ENCODE peak calls at places on chromosomes 3 and 15, in ten cellular contexts. One of them, this sample, is unnamed.

GRCh38 chr15:57509121-57509520 is 82.6 kb upstream of the MYZAP start:
- DNase-seq in ELR: no peak
- DNase-seq in HS-5: no peak
- DNase-seq in endothelial cell: no peak
- DNase-seq in M059J: no peak
- DNase-seq in HepG2: no peak
- DNase-seq in nephron progenitor cell: peak; percentile 77
- DNase-seq in aorta: no peak
- DNase-seq in breast epithelium: no peak
- DNase-seq in Panc1: no peak
- DNase-seq in this sample: peak; percentile 85

GRCh38 chr15:65028338-65028737 is 1.1 kb downstream of the MTFMT start:
- DNase-seq in Panc1: no peak
- DNase-seq in breast epithelium: no peak
- DNase-seq in HepG2: no peak
- DNase-seq in aorta: no peak
- DNase-seq in ELR: no peak
- DNase-seq in nephron progenitor cell: no peak
- DNase-seq in HS-5: no peak
- DNase-seq in M059J: no peak
- DNase-seq in endothelial cell: no peak
- DNase-seq in this sample: no peak

GRCh38 chr15:33135355-33135781 is 59.1 kb downstream of the FMN1 start:
- DNase-seq in breast epithelium: no peak
- DNase-seq in Panc1: no peak
- DNase-seq in HS-5: no peak
- DNase-seq in endothelial cell: no peak
- DNase-seq in ELR: no peak
- DNase-seq in HepG2: no peak
- DNase-seq in aorta: no peak
- DNase-seq in nephron progenitor cell: no peak
- DNase-seq in M059J: no peak
- DNase-seq in this sample: no peak

GRCh38 chr3:125087768-125088391 is 32.1 kb upstream of the HEG1 start:
- DNase-seq in Panc1: no peak
- DNase-seq in aorta: no peak
- DNase-seq in breast epithelium: no peak
- DNase-seq in HepG2: no peak
- DNase-seq in endothelial cell: no peak
- DNase-seq in M059J: peak; percentile 98
- DNase-seq in HS-5: no peak
- DNase-seq in ELR: peak; percentile 83
- DNase-seq in nephron progenitor cell: no peak
- DNase-seq in this sample: peak; percentile 81

GRCh38 chr3:110583373-110583935 is 488.2 kb upstream of the NECTIN3 start:
- DNase-seq in HepG2: peak; percentile 2
- DNase-seq in aorta: no peak
- DNase-seq in HS-5: no peak
- DNase-seq in breast epithelium: no peak
- DNase-seq in Panc1: no peak
- DNase-seq in nephron progenitor cell: no peak
- DNase-seq in endothelial cell: no peak
- DNase-seq in M059J: peak; percentile 50
- DNase-seq in ELR: peak; percentile 62
- DNase-seq in this sample: peak; percentile 78

GRCh38 chr15:41577863-41578735 is 19.1 kb downstream of the TYRO3 start:
- DNase-seq in breast epithelium: no peak
- DNase-seq in M059J: peak; percentile 50
- DNase-seq in aorta: no peak
- DNase-seq in endothelial cell: no peak
- DNase-seq in Panc1: no peak
- DNase-seq in nephron progenitor cell: no peak
- DNase-seq in HepG2: no peak
- DNase-seq in HS-5: no peak
- DNase-seq in ELR: no peak
- DNase-seq in this sample: no peak

GRCh38 chr3:85077018-85077417 is 118.2 kb downstream of the CADM2 start:
- DNase-seq in aorta: no peak
- DNase-seq in M059J: no peak
- DNase-seq in breast epithelium: no peak
- DNase-seq in HS-5: no peak
- DNase-seq in ELR: no peak
- DNase-seq in HepG2: no peak
- DNase-seq in endothelial cell: no peak
- DNase-seq in Panc1: no peak
- DNase-seq in nephron progenitor cell: no peak
- DNase-seq in this sample: no peak

GRCh38 chr3:197511130-197511529 is 44.6 kb downstream of the BDH1 start:
- DNase-seq in endothelial cell: no peak
- DNase-seq in breast epithelium: no peak
- DNase-seq in HepG2: no peak
- DNase-seq in M059J: peak; percentile 87
- DNase-seq in Panc1: no peak
- DNase-seq in HS-5: no peak
- DNase-seq in aorta: no peak
- DNase-seq in nephron progenitor cell: no peak
- DNase-seq in ELR: peak; percentile 77
- DNase-seq in this sample: peak; percentile 79

GRCh38 chr15:73882761-73883419 is 9.5 kb downstream of the TBC1D21 start:
- DNase-seq in aorta: no peak
- DNase-seq in Panc1: no peak
- DNase-seq in breast epithelium: no peak
- DNase-seq in HepG2: no peak
- DNase-seq in M059J: no peak
- DNase-seq in endothelial cell: no peak
- DNase-seq in nephron progenitor cell: no peak
- DNase-seq in HS-5: no peak
- DNase-seq in ELR: peak; percentile 14
- DNase-seq in this sample: no peak

GRCh38 chr15:82986442-82986780 is 401 bp downstream of the RAMAC start:
- DNase-seq in M059J: no peak
- DNase-seq in endothelial cell: no peak
- DNase-seq in HS-5: no peak
- DNase-seq in Panc1: no peak
- DNase-seq in aorta: no peak
- DNase-seq in HepG2: no peak
- DNase-seq in breast epithelium: no peak
- DNase-seq in nephron progenitor cell: no peak
- DNase-seq in ELR: no peak
- DNase-seq in this sample: no peak

GRCh38 chr3:168559012-168559411 is 463.3 kb upstream of the GOLIM4 start:
- DNase-seq in breast epithelium: no peak
- DNase-seq in ELR: no peak
- DNase-seq in Panc1: no peak
- DNase-seq in aorta: no peak
- DNase-seq in HepG2: no peak
- DNase-seq in endothelial cell: no peak
- DNase-seq in HS-5: no peak
- DNase-seq in nephron progenitor cell: no peak
- DNase-seq in M059J: no peak
- DNase-seq in this sample: no peak

GRCh38 chr3:64501298-64501906 is 186.4 kb downstream of the ADAMTS9 start:
- DNase-seq in ELR: no peak
- DNase-seq in HS-5: no peak
- DNase-seq in aorta: no peak
- DNase-seq in endothelial cell: no peak
- DNase-seq in M059J: peak; percentile 39
- DNase-seq in breast epithelium: no peak
- DNase-seq in Panc1: no peak
- DNase-seq in HepG2: peak; percentile 97
- DNase-seq in nephron progenitor cell: no peak
- DNase-seq in this sample: no peak

GRCh38 chr3:33173103-33173502 is 45.5 kb downstream of the SUSD5 start:
- DNase-seq in HS-5: no peak
- DNase-seq in ELR: no peak
- DNase-seq in aorta: no peak
- DNase-seq in HepG2: no peak
- DNase-seq in breast epithelium: no peak
- DNase-seq in Panc1: no peak
- DNase-seq in nephron progenitor cell: no peak
- DNase-seq in endothelial cell: no peak
- DNase-seq in M059J: no peak
- DNase-seq in this sample: no peak

GRCh38 chr3:70992131-70992530 is 591.4 kb downstream of the FOXP1 start:
- DNase-seq in HepG2: no peak
- DNase-seq in ELR: no peak
- DNase-seq in breast epithelium: no peak
- DNase-seq in nephron progenitor cell: no peak
- DNase-seq in Panc1: no peak
- DNase-seq in endothelial cell: no peak
- DNase-seq in HS-5: no peak
- DNase-seq in M059J: no peak
- DNase-seq in aorta: no peak
- DNase-seq in this sample: no peak

GRCh38 chr3:38590521-38590920 is 59.0 kb downstream of the SCN5A start:
- DNase-seq in M059J: no peak
- DNase-seq in HepG2: no peak
- DNase-seq in ELR: no peak
- DNase-seq in HS-5: no peak
- DNase-seq in aorta: no peak
- DNase-seq in breast epithelium: no peak
- DNase-seq in Panc1: no peak
- DNase-seq in nephron progenitor cell: no peak
- DNase-seq in endothelial cell: no peak
- DNase-seq in this sample: no peak

GRCh38 chr3:58035512-58035867 is 27.3 kb downstream of the FLNB start:
- DNase-seq in Panc1: no peak
- DNase-seq in HepG2: no peak
- DNase-seq in breast epithelium: no peak
- DNase-seq in M059J: peak; percentile 62
- DNase-seq in HS-5: no peak
- DNase-seq in ELR: no peak
- DNase-seq in nephron progenitor cell: no peak
- DNase-seq in endothelial cell: no peak
- DNase-seq in aorta: no peak
- DNase-seq in this sample: no peak

GRCh38 chr3:29494305-29495036 is 213.6 kb downstream of the RBMS3 start:
- DNase-seq in ELR: no peak
- DNase-seq in breast epithelium: no peak
- DNase-seq in endothelial cell: no peak
- DNase-seq in nephron progenitor cell: no peak
- DNase-seq in HepG2: no peak
- DNase-seq in aorta: no peak
- DNase-seq in Panc1: no peak
- DNase-seq in M059J: no peak
- DNase-seq in HS-5: no peak
- DNase-seq in this sample: no peak

GRCh38 chr3:158672293-158673176 is at the start of gene LXN:
- DNase-seq in breast epithelium: peak; percentile 84
- DNase-seq in aorta: peak; percentile 89
- DNase-seq in nephron progenitor cell: peak; percentile 85
- DNase-seq in HepG2: peak; percentile 3
- DNase-seq in M059J: peak; percentile 9
- DNase-seq in HS-5: peak; percentile 19
- DNase-seq in ELR: peak; percentile 90
- DNase-seq in endothelial cell: peak; percentile 89
- DNase-seq in Panc1: peak; percentile 71
- DNase-seq in this sample: peak; percentile 93

GRCh38 chr3:151841801-151842200 is 27.9 kb downstream of the AADAC start:
- DNase-seq in HepG2: no peak
- DNase-seq in ELR: peak; percentile 52
- DNase-seq in M059J: peak; percentile 69
- DNase-seq in endothelial cell: no peak
- DNase-seq in Panc1: no peak
- DNase-seq in HS-5: no peak
- DNase-seq in nephron progenitor cell: no peak
- DNase-seq in aorta: no peak
- DNase-seq in breast epithelium: no peak
- DNase-seq in this sample: no peak

GRCh38 chr15:31360843-31361763 is 34.5 kb downstream of the KLF13 start:
- DNase-seq in aorta: no peak
- DNase-seq in endothelial cell: no peak
- DNase-seq in Panc1: no peak
- DNase-seq in ELR: no peak
- DNase-seq in HepG2: no peak
- DNase-seq in M059J: no peak
- DNase-seq in HS-5: no peak
- DNase-seq in nephron progenitor cell: no peak
- DNase-seq in breast epithelium: no peak
- DNase-seq in this sample: peak; percentile 48

GRCh38 chr3:190339130-190339529 is 16.9 kb upstream of the CLDN1 start:
- DNase-seq in M059J: peak; percentile 82
- DNase-seq in HepG2: peak; percentile 37
- DNase-seq in HS-5: peak; percentile 18
- DNase-seq in nephron progenitor cell: no peak
- DNase-seq in aorta: no peak
- DNase-seq in endothelial cell: no peak
- DNase-seq in ELR: peak; percentile 94
- DNase-seq in Panc1: no peak
- DNase-seq in breast epithelium: no peak
- DNase-seq in this sample: peak; percentile 72

GRCh38 chr3:139870000-139870675 is 64.8 kb upstream of the CLSTN2 start:
- DNase-seq in HS-5: no peak
- DNase-seq in Panc1: no peak
- DNase-seq in aorta: no peak
- DNase-seq in ELR: no peak
- DNase-seq in nephron progenitor cell: no peak
- DNase-seq in M059J: no peak
- DNase-seq in endothelial cell: no peak
- DNase-seq in HepG2: no peak
- DNase-seq in breast epithelium: no peak
- DNase-seq in this sample: peak; percentile 35

GRCh38 chr3:58336135-58336882 is 3.6 kb downstream of the PXK start:
- DNase-seq in ELR: peak; percentile 94
- DNase-seq in HepG2: no peak
- DNase-seq in HS-5: peak; percentile 88
- DNase-seq in M059J: peak; percentile 89
- DNase-seq in Panc1: no peak
- DNase-seq in nephron progenitor cell: no peak
- DNase-seq in breast epithelium: no peak
- DNase-seq in endothelial cell: no peak
- DNase-seq in aorta: no peak
- DNase-seq in this sample: peak; percentile 90

GRCh38 chr3:42012935-42013651 is 51.2 kb upstream of the ULK4 start:
- DNase-seq in breast epithelium: peak; percentile 57
- DNase-seq in HepG2: peak; percentile 37
- DNase-seq in Panc1: no peak
- DNase-seq in nephron progenitor cell: no peak
- DNase-seq in endothelial cell: peak; percentile 75
- DNase-seq in HS-5: no peak
- DNase-seq in ELR: peak; percentile 74
- DNase-seq in M059J: peak; percentile 52
- DNase-seq in aorta: peak; percentile 84
- DNase-seq in this sample: peak; percentile 80

GRCh38 chr3:54573922-54574321 is 353.9 kb downstream of the LRTM1 start:
- DNase-seq in aorta: no peak
- DNase-seq in HepG2: no peak
- DNase-seq in M059J: no peak
- DNase-seq in HS-5: no peak
- DNase-seq in Panc1: no peak
- DNase-seq in endothelial cell: no peak
- DNase-seq in nephron progenitor cell: no peak
- DNase-seq in breast epithelium: no peak
- DNase-seq in ELR: no peak
- DNase-seq in this sample: no peak

GRCh38 chr15:89445553-89445952 is 50.8 kb downstream of the RHCG start:
- DNase-seq in breast epithelium: no peak
- DNase-seq in aorta: no peak
- DNase-seq in M059J: no peak
- DNase-seq in HepG2: no peak
- DNase-seq in Panc1: no peak
- DNase-seq in nephron progenitor cell: no peak
- DNase-seq in HS-5: no peak
- DNase-seq in endothelial cell: no peak
- DNase-seq in ELR: no peak
- DNase-seq in this sample: no peak

GRCh38 chr15:61530769-61531168 is 301.7 kb upstream of the RORA start:
- DNase-seq in endothelial cell: peak; percentile 55
- DNase-seq in nephron progenitor cell: no peak
- DNase-seq in breast epithelium: no peak
- DNase-seq in HS-5: no peak
- DNase-seq in HepG2: no peak
- DNase-seq in M059J: peak; percentile 10
- DNase-seq in ELR: peak; percentile 27
- DNase-seq in aorta: no peak
- DNase-seq in Panc1: no peak
- DNase-seq in this sample: peak; percentile 11

GRCh38 chr3:188164248-188164687 is 10.3 kb downstream of the LPP start:
- DNase-seq in HepG2: peak; percentile 40
- DNase-seq in Panc1: no peak
- DNase-seq in breast epithelium: no peak
- DNase-seq in HS-5: no peak
- DNase-seq in ELR: no peak
- DNase-seq in aorta: no peak
- DNase-seq in M059J: peak; percentile 69
- DNase-seq in nephron progenitor cell: no peak
- DNase-seq in endothelial cell: no peak
- DNase-seq in this sample: peak; percentile 87